ENCODE peak calls at places on chromosomes 2 and 18, in ten cellular contexts. M is cerebellar cortex, B is occipital lobe, Y is LoVo, R is NCI-H526, W is activated gamma-delta T cell, J is cardiac muscle cell, C is NCI-H1092, O is NCI-H510A treated with DMSO at 0.1 percent for 48 hours, D is cardiac fibroblast. E is an unnamed sample.

GRCh38 chr2:54579682-54580349 is 123.7 kb downstream of the SPTBN1 start:
- DNase-seq in M (no peak), B (no peak), Y (peak), R (peak), W (no peak), J (no peak), C (no peak), O (no peak), D (no peak), E (no peak)

GRCh38 chr2:199128476-199129214 is 329.1 kb downstream of the SATB2 start:
- DNase-seq in M (no peak), B (no peak), Y (no peak), R (no peak), W (no peak), J (no peak), C (no peak), O (no peak), D (no peak), E (no peak)

GRCh38 chr2:236607471-236608307 is 38.1 kb downstream of the ACKR3 start:
- DNase-seq in M (no peak), B (no peak), Y (no peak), R (no peak), W (no peak), J (no peak), C (no peak), O (peak), D (peak), E (no peak)

GRCh38 chr2:222268311-222268980 is 30.4 kb downstream of the PAX3 start:
- DNase-seq in M (no peak), B (no peak), Y (no peak), R (no peak), W (no peak), J (no peak), C (no peak), O (no peak), D (no peak), E (no peak)

GRCh38 chr2:31523871-31524492 is 56.8 kb downstream of the SRD5A2 start:
- DNase-seq in M (peak), B (no peak), Y (peak), R (peak), W (no peak), J (peak), C (no peak), O (peak), D (peak), E (no peak)

GRCh38 chr18:48359626-48360025 is 49.6 kb downstream of the ZBTB7C start:
- DNase-seq in M (no peak), B (no peak), Y (no peak), R (no peak), W (no peak), J (no peak), C (no peak), O (no peak), D (no peak), E (no peak)

GRCh38 chr2:144707927-144708326 is 188.0 kb upstream of the ZEB2 start:
- DNase-seq in M (no peak), B (no peak), Y (no peak), R (no peak), W (no peak), J (no peak), C (no peak), O (no peak), D (no peak), E (no peak)

GRCh38 chr2:8574196-8575010 is 107.5 kb upstream of the ID2 start:
- DNase-seq in M (no peak), B (peak), Y (no peak), R (peak), W (no peak), J (no peak), C (no peak), O (peak), D (no peak), E (no peak)

GRCh38 chr2:221851531-221852045 is 279.5 kb upstream of the EPHA4 start:
- DNase-seq in M (no peak), B (no peak), Y (no peak), R (no peak), W (no peak), J (no peak), C (no peak), O (no peak), D (no peak), E (no peak)

GRCh38 chr2:167697961-167698360 is 549.4 kb downstream of the STK39 start:
- DNase-seq in M (no peak), B (no peak), Y (no peak), R (no peak), W (no peak), J (no peak), C (no peak), O (no peak), D (no peak), E (no peak)

GRCh38 chr2:236562434-236562833 is 7.2 kb upstream of the ACKR3 start:
- DNase-seq in M (no peak), B (no peak), Y (peak), R (no peak), W (no peak), J (no peak), C (no peak), O (no peak), D (peak), E (no peak)

GRCh38 chr2:230816735-230817134 is 48.0 kb upstream of the ITM2C start:
- DNase-seq in M (peak), B (no peak), Y (no peak), R (no peak), W (no peak), J (no peak), C (no peak), O (no peak), D (no peak), E (peak)

GRCh38 chr2:56647997-56648396 is 464.2 kb downstream of the CCDC85A start:
- DNase-seq in M (no peak), B (no peak), Y (no peak), R (no peak), W (no peak), J (no peak), C (no peak), O (no peak), D (no peak), E (no peak)

GRCh38 chr2:189763908-189764661 is 1.5 kb upstream of the OSGEPL1 start:
- DNase-seq in M (peak), B (no peak), Y (no peak), R (peak), W (no peak), J (no peak), C (no peak), O (no peak), D (peak), E (no peak)

GRCh38 chr2:197677483-197677882 is 2.1 kb upstream of the RFTN2 start:
- DNase-seq in M (no peak), B (no peak), Y (no peak), R (no peak), W (no peak), J (peak), C (no peak), O (no peak), D (peak), E (no peak)

GRCh38 chr2:118844261-118845004 is 3.0 kb downstream of the EN1 start:
- DNase-seq in M (no peak), B (no peak), Y (no peak), R (no peak), W (no peak), J (no peak), C (no peak), O (no peak), D (no peak), E (no peak)

GRCh38 chr18:27844416-27844792 is 332.5 kb downstream of the CDH2 start:
- DNase-seq in M (no peak), B (no peak), Y (peak), R (no peak), W (no peak), J (no peak), C (no peak), O (no peak), D (peak), E (no peak)

GRCh38 chr2:8549273-8549922 is 132.5 kb upstream of the ID2 start:
- DNase-seq in M (no peak), B (no peak), Y (no peak), R (no peak), W (no peak), J (no peak), C (no peak), O (peak), D (no peak), E (no peak)

GRCh38 chr2:41939410-41939775 is 108.4 kb upstream of the PKDCC start:
- DNase-seq in M (no peak), B (no peak), Y (no peak), R (no peak), W (no peak), J (no peak), C (no peak), O (no peak), D (no peak), E (no peak)

GRCh38 chr2:189580662-189581353 is at the start of gene SLC40A1:
- DNase-seq in M (peak), B (no peak), Y (peak), R (peak), W (peak), J (peak), C (peak), O (peak), D (peak), E (peak)